ENCODE peak calls at places on chromosomes 16 and 17, in ten cellular contexts. P is IMR-90, V is Daoy, X is SW 1271, U is HuH-7.5, I is GDM1, M is iris pigment epithelial cell, Q is T-helper 17 cell, G is amniotic stem cell, N is stomach. F is an unnamed sample.

GRCh38 chr16:79170565-79171242 is 429.8 kb downstream of the MAF start:
- DNase-seq in P (no peak), V (no peak), X (no peak), U (no peak), I (no peak), M (peak), Q (no peak), G (no peak), N (no peak), F (no peak)

GRCh38 chr17:67276075-67276474 is 31.1 kb upstream of the HELZ start:
- DNase-seq in P (no peak), V (peak), X (no peak), U (no peak), I (no peak), M (no peak), Q (no peak), G (no peak), N (no peak), F (no peak)

GRCh38 chr16:67451704-67452435 is 20.9 kb downstream of the HSD11B2 start:
- DNase-seq in P (no peak), V (no peak), X (no peak), U (no peak), I (no peak), M (no peak), Q (no peak), G (no peak), N (peak), F (no peak)

GRCh38 chr16:19269098-19269497 is 16.4 kb upstream of the CLEC19A start:
- DNase-seq in P (no peak), V (no peak), X (no peak), U (no peak), I (no peak), M (no peak), Q (no peak), G (no peak), N (no peak), F (no peak)

GRCh38 chr16:68287276-68288251 is 23.2 kb downstream of the SLC7A6OS start:
- DNase-seq in P (peak), V (peak), X (peak), U (no peak), I (no peak), M (peak), Q (peak), G (peak), N (no peak), F (peak)

GRCh38 chr16:76278976-76279375 is 1.8 kb downstream of the CNTNAP4 start:
- DNase-seq in P (no peak), V (peak), X (no peak), U (peak), I (no peak), M (peak), Q (no peak), G (no peak), N (no peak), F (no peak)

GRCh38 chr17:48749621-48750553 is 21.3 kb upstream of the HOXB13 start:
- DNase-seq in P (no peak), V (no peak), X (no peak), U (no peak), I (no peak), M (no peak), Q (no peak), G (no peak), N (no peak), F (no peak)

GRCh38 chr17:64183815-64184397 is 54.0 kb upstream of the ERN1 start:
- DNase-seq in P (peak), V (peak), X (no peak), U (no peak), I (no peak), M (peak), Q (no peak), G (no peak), N (no peak), F (peak)